ENCODE peak calls at places on chromosomes 6 and 20, in four cellular contexts. B is HepG2, Q is GM12878, F is K562. M is an unnamed sample.

GRCh38 chr6:36068012-36068392 is 40.4 kb downstream of the MAPK14 start:
- DNase-seq in B (no peak), Q (no peak), F (peak), M (no peak)

GRCh38 chr20:41559658-41560057 is 58.5 kb downstream of the CHD6 start:
- DNase-seq in B (no peak), Q (no peak), F (no peak), M (no peak)

GRCh38 chr6:27836080-27836782 is 76.0 kb downstream of the OR2B2 start:
- DNase-seq in B (no peak), Q (no peak), F (peak), M (no peak)

GRCh38 chr6:39003488-39003887 is 45.1 kb upstream of the GLP1R start:
- DNase-seq in B (no peak), Q (no peak), F (no peak), M (no peak)

GRCh38 chr20:37914672-37915433 is 11.9 kb downstream of the VSTM2L start:
- DNase-seq in B (peak), Q (no peak), F (no peak), M (peak)

GRCh38 chr6:145569140-145569539 is 166.2 kb downstream of the EPM2A start:
- DNase-seq in B (no peak), Q (no peak), F (no peak), M (no peak)

GRCh38 chr6:32970413-32971244 is 2.2 kb downstream of the BRD2 start:
- DNase-seq in B (peak), Q (peak), F (peak), M (peak)

GRCh38 chr20:37958856-37959255 is 55.9 kb downstream of the VSTM2L start:
- DNase-seq in B (no peak), Q (no peak), F (peak), M (no peak)

GRCh38 chr6:113642714-113643442 is 214.3 kb upstream of the MARCKS start:
- DNase-seq in B (peak), Q (no peak), F (peak), M (peak)

GRCh38 chr6:169520104-169520503 is 181.7 kb downstream of the WDR27 start:
- DNase-seq in B (no peak), Q (no peak), F (no peak), M (no peak)

GRCh38 chr6:33683051-33683571 is 28.4 kb downstream of the UQCC2 start:
- DNase-seq in B (no peak), Q (no peak), F (no peak), M (no peak)

GRCh38 chr20:48404598-48404997 is 423.2 kb downstream of the PREX1 start:
- DNase-seq in B (peak), Q (no peak), F (no peak), M (no peak)

GRCh38 chr6:78533426-78533825 is 333.9 kb upstream of the IRAK1BP1 start:
- DNase-seq in B (no peak), Q (no peak), F (no peak), M (no peak)

GRCh38 chr6:29887819-29888581 is 54.3 kb upstream of the HLA-A start:
- DNase-seq in B (no peak), Q (peak), F (no peak), M (peak)

GRCh38 chr20:35788796-35789195 is 17.0 kb downstream of the PHF20 start:
- DNase-seq in B (no peak), Q (no peak), F (no peak), M (no peak)

GRCh38 chr6:169222126-169222525 is 31.5 kb downstream of the THBS2 start:
- DNase-seq in B (no peak), Q (no peak), F (no peak), M (no peak)

GRCh38 chr6:137879885-137880430 is 12.9 kb downstream of the TNFAIP3 start:
- DNase-seq in B (no peak), Q (no peak), F (no peak), M (peak)

GRCh38 chr20:53194310-53194709 is 222.2 kb downstream of the TSHZ2 start:
- DNase-seq in B (no peak), Q (no peak), F (no peak), M (no peak)

GRCh38 chr6:46655803-46656202 is 3.0 kb downstream of the SLC25A27 start:
- DNase-seq in B (peak), Q (no peak), F (peak), M (peak)

GRCh38 chr20:9392892-9393857 is 121.2 kb upstream of the LAMP5 start:
- DNase-seq in B (peak), Q (no peak), F (peak), M (peak)

GRCh38 chr6:878179-878578 is 185.2 kb upstream of the EXOC2 start:
- DNase-seq in B (no peak), Q (no peak), F (no peak), M (no peak)

GRCh38 chr20:10770753-10771152 is 97.0 kb upstream of the JAG1 start:
- DNase-seq in B (no peak), Q (no peak), F (no peak), M (no peak)

GRCh38 chr6:111604259-111605099 is 1.2 kb downstream of the TRAF3IP2 start:
- DNase-seq in B (no peak), Q (no peak), F (peak), M (no peak)

GRCh38 chr20:36167826-36168634 is 13.5 kb downstream of the EPB41L1 start:
- DNase-seq in B (no peak), Q (no peak), F (peak), M (no peak)

GRCh38 chr6:167588181-167588919 is 238.4 kb upstream of the AFDN start:
- DNase-seq in B (peak), Q (no peak), F (no peak), M (no peak)

GRCh38 chr20:51043811-51044210 is 20.9 kb upstream of the KCNG1 start:
- DNase-seq in B (no peak), Q (no peak), F (no peak), M (no peak)

GRCh38 chr6:137491478-137491877 is 2.7 kb downstream of the OLIG3 start:
- DNase-seq in B (no peak), Q (no peak), F (no peak), M (no peak)

GRCh38 chr6:156710479-156710878 is 66.7 kb upstream of the ARID1B start:
- DNase-seq in B (no peak), Q (no peak), F (no peak), M (no peak)

GRCh38 chr6:3228791-3229565 is 1.5 kb upstream of the TUBB2B start:
- DNase-seq in B (no peak), Q (no peak), F (peak), M (peak)

GRCh38 chr6:53294095-53294494 is 54.7 kb downstream of the ELOVL5 start:
- DNase-seq in B (peak), Q (no peak), F (no peak), M (peak)

GRCh38 chr6:75930954-75931689 is 141.3 kb downstream of the IMPG1 start:
- DNase-seq in B (no peak), Q (no peak), F (no peak), M (no peak)

GRCh38 chr6:141152951-141153350 is 979.8 kb upstream of the GJE1 start:
- DNase-seq in B (no peak), Q (no peak), F (no peak), M (no peak)

GRCh38 chr20:46214831-46215488 is 93.3 kb downstream of the CDH22 start:
- DNase-seq in B (no peak), Q (no peak), F (no peak), M (no peak)

GRCh38 chr20:37200926-37201826 is 21.8 kb upstream of the MROH8 start:
- DNase-seq in B (no peak), Q (no peak), F (no peak), M (no peak)

GRCh38 chr20:25320035-25320800 is 70.4 kb downstream of the ABHD12 start:
- DNase-seq in B (no peak), Q (no peak), F (no peak), M (peak)

DNA sequence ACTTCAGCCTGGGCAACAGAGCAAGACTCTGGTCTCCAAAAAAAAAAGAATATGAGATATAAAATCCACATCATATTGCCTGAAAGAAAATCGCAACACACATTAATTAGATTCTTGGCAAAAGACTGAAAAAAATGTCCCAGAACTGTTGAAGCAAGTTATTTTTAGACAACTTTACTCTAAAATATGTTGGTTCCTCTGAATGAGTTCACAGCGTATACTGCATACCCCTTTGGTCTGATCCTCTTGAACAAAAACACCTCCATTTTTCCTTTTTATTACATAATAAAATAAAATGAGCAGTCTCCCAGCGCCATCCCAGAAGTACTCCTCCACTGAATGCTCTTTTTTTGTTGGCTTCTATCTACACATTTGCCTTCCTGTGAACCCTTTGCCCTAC is 126.0 kb upstream of the TMEM170B start:
- DNase-seq in B (no peak), Q (no peak), F (no peak), M (no peak)
- TF ChIP-seq ETV6 in B (no peak), Q (no peak), F (no peak), M (no peak)

GRCh38 chr20:20360464-20360863 is 7.4 kb upstream of the INSM1 start:
- DNase-seq in B (peak), Q (no peak), F (peak), M (peak)
- TF ChIP-seq ETV6 in B (no peak), Q (no peak), F (no peak), M (no peak)

GRCh38 chr6:161011509-161012480 is 20.2 kb downstream of the MAP3K4 start:
- DNase-seq in B (no peak), Q (no peak), F (no peak), M (peak)
- TF ChIP-seq ETV6 in B (no peak), Q (no peak), F (no peak), M (no peak)

GRCh38 chr20:745683-746301 is 22.5 kb downstream of the SLC52A3 start:
- DNase-seq in B (no peak), Q (no peak), F (no peak), M (no peak)
- TF ChIP-seq ETV6 in B (no peak), Q (no peak), F (no peak), M (no peak)

GRCh38 chr6:81487489-81487888 is 265.0 kb downstream of the TENT5A start:
- DNase-seq in B (no peak), Q (no peak), F (no peak), M (peak)
- TF ChIP-seq ETV6 in B (no peak), Q (no peak), F (no peak), M (no peak)

GRCh38 chr20:63622732-63623131 is 4.2 kb downstream of the GMEB2 start:
- DNase-seq in B (no peak), Q (no peak), F (no peak), M (no peak)
- TF ChIP-seq ETV6 in B (no peak), Q (no peak), F (no peak), M (no peak)

DNA sequence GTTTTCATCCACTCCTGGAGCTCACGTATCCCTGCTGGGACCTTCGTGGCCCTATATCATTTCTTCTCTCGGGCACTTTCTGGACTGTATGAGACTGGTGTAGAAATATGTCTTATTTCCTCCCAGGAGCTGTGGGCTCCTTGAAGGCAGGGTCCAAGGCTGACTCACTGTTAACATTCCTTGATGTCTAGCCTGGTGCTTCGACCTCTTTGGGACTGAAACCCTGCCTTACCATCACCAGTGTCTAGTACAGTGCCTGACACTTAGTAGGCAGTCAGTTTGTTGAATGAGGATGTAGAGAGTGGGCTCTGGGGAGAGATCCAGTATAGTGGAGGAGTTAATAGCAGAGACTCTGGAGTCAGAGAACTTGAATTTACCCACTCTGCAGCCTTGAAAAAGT is 23.6 kb downstream of the POFUT1 start:
- DNase-seq in B (no peak), Q (no peak), F (no peak), M (no peak)
- TF ChIP-seq ETV6 in B (no peak), Q (no peak), F (no peak), M (no peak)

GRCh38 chr6:88698661-88699060 is 264.8 kb downstream of the RNGTT start:
- DNase-seq in B (no peak), Q (no peak), F (peak), M (no peak)
- TF ChIP-seq ETV6 in B (no peak), Q (no peak), F (no peak), M (no peak)

GRCh38 chr6:10313799-10314162 is 101.1 kb downstream of the TFAP2A start:
- DNase-seq in B (no peak), Q (no peak), F (no peak), M (no peak)
- TF ChIP-seq ETV6 in B (no peak), Q (no peak), F (no peak), M (no peak)

M was measured in WTC11.